ENCODE peak calls at places on chromosomes 1 and 21, in eight cellular contexts. F, U, R, C, G, T, B and D are unnamed samples.

GRCh38 chr1:215926670-215927069 is 359.6 kb downstream of the KCTD3 start:
- DNase-seq in T (no peak), G (no peak), F (no peak), C (no peak), R (no peak), U (no peak), B (no peak), D (no peak)

GRCh38 chr1:161020573-161021167 is at the start of gene F11R:
- DNase-seq in F (peak; percentile 75), G (peak; percentile 43), C (no peak), U (peak; percentile 62), B (no peak), R (peak; percentile 50), T (peak; percentile 82), D (no peak)

GRCh38 chr1:222081859-222082258 is 340.0 kb upstream of the DUSP10 start:
- DNase-seq in F (no peak), U (no peak), G (no peak), C (no peak), T (no peak), B (peak; percentile 34), R (no peak), D (no peak)

GRCh38 chr1:4657920-4658585 is 3.6 kb downstream of the AJAP1 start:
- DNase-seq in C (no peak), B (no peak), U (no peak), F (no peak), T (no peak), R (no peak), G (no peak), D (no peak)

GRCh38 chr1:218383681-218384080 is 38.5 kb downstream of the TGFB2 start:
- DNase-seq in G (no peak), B (no peak), T (no peak), F (no peak), C (no peak), U (peak; percentile 98), R (no peak), D (no peak)

GRCh38 chr1:92951141-92951582 is 10.1 kb downstream of the DIPK1A start:
- DNase-seq in U (peak; percentile 57), T (no peak), F (peak; percentile 48), B (peak; percentile 83), R (no peak), C (no peak), G (peak; percentile 90), D (no peak)

GRCh38 chr1:226403522-226404034 is 4.3 kb downstream of the PARP1 start:
- DNase-seq in G (peak; percentile 35), T (no peak), R (no peak), U (peak; percentile 38), F (no peak), B (peak; percentile 23), C (no peak), D (no peak)

GRCh38 chr1:163258181-163258580 is 55.5 kb upstream of the RGS5 start:
- DNase-seq in F (no peak), R (no peak), T (no peak), U (peak; percentile 71), C (no peak), B (peak; percentile 70), G (peak; percentile 24), D (peak; percentile 1)

GRCh38 chr21:45310446-45310845 is 22.8 kb upstream of the POFUT2 start:
- DNase-seq in F (no peak), R (no peak), C (no peak), B (no peak), T (no peak), G (no peak), U (no peak), D (no peak)

GRCh38 chr1:218476385-218476784 is 131.2 kb downstream of the TGFB2 start:
- DNase-seq in R (no peak), C (no peak), F (no peak), U (peak; percentile 97), B (peak; percentile 96), T (no peak), G (peak; percentile 77), D (peak; percentile 67)

GRCh38 chr1:84668185-84668584 is 22.1 kb downstream of the SSX2IP start:
- DNase-seq in U (peak; percentile 28), B (no peak), R (no peak), C (peak; percentile 12), G (no peak), T (no peak), F (no peak), D (no peak)

GRCh38 chr21:41065539-41065938 is 102.4 kb upstream of the BACE2 start:
- DNase-seq in B (peak; percentile 30), T (no peak), R (no peak), U (no peak), C (no peak), G (peak; percentile 65), F (no peak), D (no peak)

GRCh38 chr1:85417017-85417416 is 47.9 kb downstream of the DDAH1 start:
- DNase-seq in U (no peak), R (no peak), G (no peak), B (no peak), C (no peak), F (no peak), T (no peak), D (no peak)

GRCh38 chr1:64476251-64476952 is 6.5 kb downstream of the CACHD1 start:
- DNase-seq in C (no peak), G (peak; percentile 58), B (peak; percentile 94), U (peak; percentile 29), R (no peak), F (no peak), T (no peak), D (peak; percentile 63)

GRCh38 chr1:99590578-99591209 is 55.2 kb upstream of the PALMD start:
- DNase-seq in C (no peak), F (no peak), U (peak; percentile 91), R (no peak), T (no peak), B (peak; percentile 98), G (peak; percentile 62), D (peak; percentile 94)

GRCh38 chr1:106793686-106794085 is 262.8 kb upstream of the PRMT6 start:
- DNase-seq in U (no peak), R (no peak), F (no peak), B (no peak), T (no peak), C (no peak), G (peak; percentile 24), D (no peak)

GRCh38 chr21:45288441-45288841 is 746 bp upstream of the POFUT2 start:
- DNase-seq in B (no peak), R (peak; percentile 17), C (no peak), U (no peak), T (peak; percentile 59), F (peak; percentile 34), G (peak; percentile 35), D (no peak)

GRCh38 chr1:200739499-200740290 is 1.0 kb downstream of the CAMSAP2 start:
- DNase-seq in C (peak; percentile 38), T (no peak), F (peak; percentile 76), R (peak; percentile 79), U (peak; percentile 45), B (peak; percentile 41), G (peak; percentile 95), D (no peak)

GRCh38 chr1:72432645-72433267 is 150.4 kb upstream of the NEGR1 start:
- DNase-seq in G (no peak), C (no peak), U (no peak), R (no peak), T (no peak), F (no peak), B (no peak), D (no peak)

GRCh38 chr1:11535761-11536572 is 57.0 kb downstream of the DISP3 start:
- DNase-seq in U (no peak), B (no peak), G (no peak), C (no peak), R (no peak), F (no peak), T (no peak), D (no peak)

GRCh38 chr1:234532511-234532922 is 53.5 kb upstream of the TARBP1 start:
- DNase-seq in U (no peak), T (no peak), F (peak; percentile 46), C (peak; percentile 71), G (peak; percentile 24), R (peak; percentile 79), B (no peak), D (no peak)

GRCh38 chr1:55065649-55066048 is 26.3 kb downstream of the PCSK9 start:
- DNase-seq in C (no peak), B (no peak), T (no peak), R (no peak), G (no peak), U (no peak), F (no peak), D (no peak)

GRCh38 chr1:114118351-114118990 is 35.2 kb downstream of the SYT6 start:
- DNase-seq in C (no peak), F (no peak), B (no peak), G (no peak), T (no peak), U (no peak), R (no peak), D (no peak)

GRCh38 chr1:231493421-231494185 is 34.9 kb upstream of the TSNAX start:
- DNase-seq in G (no peak), B (peak; percentile 11), F (no peak), R (no peak), C (no peak), U (no peak), T (no peak), D (peak; percentile 21)
- H3K4me3 ChIP-seq in G (no peak overlapping the region), B (no peak overlapping the region), F (no peak overlapping the region), R (no peak overlapping the region), C (no peak overlapping the region), U (no peak overlapping the region), T (no peak overlapping the region), D (no peak overlapping the region)

DNA sequence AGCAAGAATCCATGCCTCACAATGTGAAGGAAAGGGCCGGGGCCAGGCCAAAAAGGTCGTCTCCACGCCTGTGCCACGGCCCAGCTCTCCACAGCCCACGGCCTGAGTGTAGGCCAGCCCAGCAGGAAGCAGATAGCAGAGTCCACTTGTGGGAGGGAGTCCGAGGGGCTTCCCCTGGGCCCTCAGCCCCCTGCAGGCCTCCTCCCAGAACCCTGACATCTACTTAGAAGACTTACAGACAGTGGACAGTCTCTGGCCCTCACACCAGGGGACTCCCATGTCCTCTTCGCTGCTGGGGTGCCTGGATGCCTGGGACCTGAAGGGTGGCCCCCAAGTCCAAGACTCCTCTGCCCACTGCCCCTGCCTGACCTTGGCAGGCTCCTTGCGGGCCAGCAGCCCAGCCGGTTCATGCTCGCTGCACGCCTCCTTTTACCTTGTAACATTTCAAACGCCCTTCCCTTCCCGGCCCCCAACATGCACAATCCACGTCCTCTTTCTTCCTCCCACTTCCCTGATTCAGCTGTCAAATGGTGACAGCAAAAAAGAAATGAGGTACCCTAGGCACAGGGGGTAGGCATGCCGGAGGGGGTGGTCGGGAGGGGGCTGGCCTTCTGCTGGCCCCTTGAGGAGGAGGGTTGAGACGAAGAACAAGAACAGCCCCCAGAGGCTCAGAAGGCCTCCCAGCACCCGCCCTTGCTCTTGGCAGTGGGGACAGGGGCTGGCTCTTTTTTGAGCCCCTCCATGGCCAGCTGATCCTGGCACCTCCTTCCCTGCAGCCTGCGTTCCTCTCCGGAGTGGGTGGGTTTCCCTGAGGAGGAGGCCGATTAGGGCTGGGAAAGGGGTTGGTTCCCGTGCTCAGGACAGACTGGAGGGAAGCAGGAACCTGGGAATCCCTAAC is 998 bp upstream of the PTPN7 start:
- DNase-seq in F (no peak), U (no peak), B (no peak), G (no peak), T (no peak), C (no peak), R (no peak), D (no peak)
- H3K4me3 ChIP-seq in F (no peak overlapping the region), U (no peak overlapping the region), B (no peak overlapping the region), G (no peak overlapping the region), T (no peak overlapping the region), C (no peak overlapping the region), R (no peak overlapping the region), D (no peak overlapping the region)

GRCh38 chr1:1345384-1345783 is 3.8 kb downstream of the DVL1 start:
- DNase-seq in C (no peak), G (no peak), F (no peak), U (peak; percentile 71), R (no peak), T (no peak), B (no peak), D (no peak)
- H3K4me3 ChIP-seq in C (no peak overlapping the region), G (peak overlapping the region; percentile 12), F (no peak overlapping the region), U (peak overlapping the region; percentile 91), R (no peak overlapping the region), T (no peak overlapping the region), B (no peak overlapping the region), D (no peak overlapping the region)

GRCh38 chr1:182602945-182603645 is 1.1 kb downstream of the RGS16 start:
- DNase-seq in B (no peak), U (no peak), C (no peak), R (no peak), G (peak; percentile 24), T (no peak), F (no peak), D (no peak)
- H3K4me3 ChIP-seq in B (no peak overlapping the region), U (peak overlapping the region; percentile 53), C (peak overlapping the region; percentile 1), R (peak overlapping the region; percentile 57), G (peak overlapping the region; percentile 80), T (no peak overlapping the region), F (no peak overlapping the region), D (peak overlapping the region; percentile 57)